ENCODE peak calls at places on chromosomes 6 and 20, in eight cellular contexts. One of them, this sample, is unnamed.

GRCh38 chr6:116945809-116946208 is 68.8 kb downstream of the RFX6 start:
- DNase-seq in A673: no peak
- DNase-seq in NAMALWA: no peak
- DNase-seq in PC-9: no peak
- DNase-seq in substantia nigra: no peak
- DNase-seq in stimulated activated CD8-positive, alpha-beta memory T cell treated with anti-CD3 and anti-CD28 coated beads, Interleukin-15, amount 100 ng/mL, for 1 hour: no peak
- DNase-seq in HEK293T: no peak
- DNase-seq in aorta: no peak
- DNase-seq in this sample: no peak

GRCh38 chr20:44222969-44223368 is 12.4 kb upstream of the OSER1 start:
- DNase-seq in PC-9: no peak
- DNase-seq in HEK293T: no peak
- DNase-seq in stimulated activated CD8-positive, alpha-beta memory T cell treated with anti-CD3 and anti-CD28 coated beads, Interleukin-15, amount 100 ng/mL, for 1 hour: no peak
- DNase-seq in aorta: no peak
- DNase-seq in NAMALWA: no peak
- DNase-seq in A673: no peak
- DNase-seq in substantia nigra: no peak
- DNase-seq in this sample: no peak

GRCh38 chr6:73696990-73697651 is 1.1 kb downstream of the CD109 start:
- DNase-seq in HEK293T: no peak
- DNase-seq in PC-9: no peak
- DNase-seq in stimulated activated CD8-positive, alpha-beta memory T cell treated with anti-CD3 and anti-CD28 coated beads, Interleukin-15, amount 100 ng/mL, for 1 hour: no peak
- DNase-seq in aorta: no peak
- DNase-seq in NAMALWA: no peak
- DNase-seq in substantia nigra: no peak
- DNase-seq in A673: no peak
- DNase-seq in this sample: no peak

GRCh38 chr6:169250660-169251059 is 3.0 kb downstream of the THBS2 start:
- DNase-seq in aorta: peak; percentile 71
- DNase-seq in PC-9: no peak
- DNase-seq in HEK293T: no peak
- DNase-seq in substantia nigra: peak; percentile 35
- DNase-seq in stimulated activated CD8-positive, alpha-beta memory T cell treated with anti-CD3 and anti-CD28 coated beads, Interleukin-15, amount 100 ng/mL, for 1 hour: no peak
- DNase-seq in NAMALWA: no peak
- DNase-seq in A673: no peak
- DNase-seq in this sample: no peak

GRCh38 chr6:30687659-30688431 is 1.4 kb upstream of the PPP1R18 start:
- DNase-seq in NAMALWA: peak; percentile 42
- DNase-seq in aorta: peak; percentile 75
- DNase-seq in substantia nigra: no peak
- DNase-seq in A673: no peak
- DNase-seq in HEK293T: no peak
- DNase-seq in PC-9: no peak
- DNase-seq in stimulated activated CD8-positive, alpha-beta memory T cell treated with anti-CD3 and anti-CD28 coated beads, Interleukin-15, amount 100 ng/mL, for 1 hour: no peak
- DNase-seq in this sample: peak; percentile 77

GRCh38 chr6:72624557-72625160 is 2.8 kb downstream of the KCNQ5 start:
- DNase-seq in substantia nigra: no peak
- DNase-seq in aorta: no peak
- DNase-seq in stimulated activated CD8-positive, alpha-beta memory T cell treated with anti-CD3 and anti-CD28 coated beads, Interleukin-15, amount 100 ng/mL, for 1 hour: no peak
- DNase-seq in PC-9: no peak
- DNase-seq in HEK293T: peak; percentile 46
- DNase-seq in NAMALWA: peak; percentile 82
- DNase-seq in A673: peak; percentile 83
- DNase-seq in this sample: peak; percentile 84

GRCh38 chr6:372336-372911 is 19.1 kb upstream of the IRF4 start:
- DNase-seq in HEK293T: no peak
- DNase-seq in A673: no peak
- DNase-seq in NAMALWA: peak; percentile 62
- DNase-seq in substantia nigra: no peak
- DNase-seq in PC-9: no peak
- DNase-seq in stimulated activated CD8-positive, alpha-beta memory T cell treated with anti-CD3 and anti-CD28 coated beads, Interleukin-15, amount 100 ng/mL, for 1 hour: no peak
- DNase-seq in aorta: peak; percentile 71
- DNase-seq in this sample: no peak

GRCh38 chr6:33248643-33248931 is 23.1 kb downstream of the VPS52 start:
- DNase-seq in stimulated activated CD8-positive, alpha-beta memory T cell treated with anti-CD3 and anti-CD28 coated beads, Interleukin-15, amount 100 ng/mL, for 1 hour: no peak
- DNase-seq in aorta: no peak
- DNase-seq in substantia nigra: no peak
- DNase-seq in PC-9: no peak
- DNase-seq in A673: peak; percentile 74
- DNase-seq in NAMALWA: peak; percentile 82
- DNase-seq in HEK293T: peak; percentile 19
- DNase-seq in this sample: no peak

GRCh38 chr6:123380257-123380656 is 256.5 kb downstream of the TRDN start:
- DNase-seq in substantia nigra: no peak
- DNase-seq in stimulated activated CD8-positive, alpha-beta memory T cell treated with anti-CD3 and anti-CD28 coated beads, Interleukin-15, amount 100 ng/mL, for 1 hour: no peak
- DNase-seq in aorta: no peak
- DNase-seq in HEK293T: peak; percentile 59
- DNase-seq in PC-9: no peak
- DNase-seq in A673: peak; percentile 94
- DNase-seq in NAMALWA: peak; percentile 53
- DNase-seq in this sample: no peak

GRCh38 chr6:159969921-159970320 is 1.0 kb downstream of the IGF2R start:
- DNase-seq in aorta: peak; percentile 65
- DNase-seq in PC-9: peak; percentile 39
- DNase-seq in HEK293T: peak; percentile 65
- DNase-seq in substantia nigra: no peak
- DNase-seq in NAMALWA: peak; percentile 51
- DNase-seq in A673: peak; percentile 44
- DNase-seq in stimulated activated CD8-positive, alpha-beta memory T cell treated with anti-CD3 and anti-CD28 coated beads, Interleukin-15, amount 100 ng/mL, for 1 hour: no peak
- DNase-seq in this sample: no peak